ENCODE peak calls at places on chromosomes 13 and 19, in ten cellular contexts. E is uterus; Y is RWPE1; G is mammary epithelial cell; I is upper lobe of right lung; U is H9; T is thoracic aorta; W is effector memory CD4-positive, alpha-beta T cell; V is cardiac muscle cell; D is heart right ventricle. Q is an unnamed sample.

GRCh38 chr13:51806571-51806970 is 2.6 kb upstream of the DHRS12 start:
- DNase-seq in G (no peak), I (no peak), W (no peak), Y (no peak), E (no peak), T (no peak), U (no peak), D (no peak), V (peak), Q (no peak)

GRCh38 chr13:94999871-95000270 is 287.5 kb upstream of the SOX21 start:
- DNase-seq in T (no peak), I (no peak), G (peak), E (no peak), D (no peak), V (no peak), Y (no peak), U (no peak), W (no peak), Q (no peak)

GRCh38 chr13:45916859-45917418 is 65.4 kb upstream of the SIAH3 start:
- DNase-seq in E (no peak), T (no peak), V (no peak), D (no peak), U (no peak), W (no peak), G (no peak), I (no peak), Y (no peak), Q (no peak)

GRCh38 chr13:40381935-40382764 is 284.3 kb downstream of the FOXO1 start:
- DNase-seq in W (no peak), U (peak), V (no peak), Y (no peak), I (no peak), T (no peak), G (no peak), E (no peak), D (peak), Q (no peak)

GRCh38 chr13:92734068-92734467 is 492.5 kb upstream of the GPC6 start:
- DNase-seq in W (no peak), E (no peak), T (no peak), I (no peak), V (no peak), Y (no peak), G (no peak), D (no peak), U (no peak), Q (no peak)

GRCh38 chr19:54574051-54574450 is 461 bp downstream of the LILRA2 start:
- DNase-seq in E (no peak), Y (no peak), T (no peak), V (no peak), W (no peak), G (no peak), U (no peak), D (no peak), I (no peak), Q (no peak)

GRCh38 chr13:31846984-31847752 is 107.8 kb downstream of the RXFP2 start:
- DNase-seq in Y (peak), U (no peak), I (no peak), W (no peak), G (no peak), T (no peak), V (peak), E (no peak), D (no peak), Q (no peak)

GRCh38 chr13:44267966-44268365 is 105.7 kb upstream of the SERP2 start:
- DNase-seq in I (no peak), G (peak), T (no peak), E (no peak), U (no peak), W (no peak), Y (peak), D (no peak), V (peak), Q (no peak)

GRCh38 chr19:275958-276646 is 15.1 kb downstream of the PLPP2 start:
- DNase-seq in T (no peak), E (no peak), W (no peak), I (no peak), V (no peak), D (no peak), G (no peak), U (no peak), Y (no peak), Q (no peak)

GRCh38 chr19:41898235-41898634 is 15.3 kb downstream of the ARHGEF1 start:
- DNase-seq in T (no peak), E (no peak), U (no peak), Y (no peak), V (no peak), I (no peak), W (no peak), G (no peak), D (no peak), Q (no peak)

GRCh38 chr19:4066682-4067395 is at the start of gene ZBTB7A:
- DNase-seq in E (peak), V (peak), I (peak), W (peak), Y (no peak), G (peak), T (peak), U (peak), D (peak), Q (peak)

GRCh38 chr13:31207630-31208549 is 8.1 kb downstream of the B3GLCT start:
- DNase-seq in T (no peak), I (no peak), G (no peak), Y (no peak), V (peak), W (no peak), D (peak), E (peak), U (no peak), Q (no peak)

GRCh38 chr19:31863122-31863521 is 482.3 kb upstream of the ZNF507 start:
- DNase-seq in Y (no peak), G (no peak), T (no peak), I (no peak), E (no peak), V (no peak), W (no peak), D (no peak), U (no peak), Q (no peak)

GRCh38 chr13:35984776-35985453 is 146.3 kb downstream of the DCLK1 start:
- DNase-seq in W (no peak), T (no peak), U (peak), V (no peak), E (no peak), I (no peak), G (no peak), D (no peak), Y (no peak), Q (no peak)

GRCh38 chr19:18611327-18612050 is 1.2 kb upstream of the TMEM59L start:
- DNase-seq in E (no peak), D (no peak), W (no peak), U (peak), T (no peak), I (no peak), Y (no peak), V (no peak), G (no peak), Q (no peak)
- H3K27ac ChIP-seq in E (no peak), D (no peak), W (no peak), U (no peak), T (no peak), I (no peak), Y (no peak), V (no peak), G (no peak), Q (no peak)

GRCh38 chr19:33302974-33303790 is 848 bp upstream of the CEBPA start:
- DNase-seq in I (peak), U (peak), D (peak), Y (peak), G (peak), T (no peak), V (peak), E (peak), W (no peak), Q (no peak)

GRCh38 chr19:33306191-33306590 is 3.9 kb upstream of the CEBPA start:
- DNase-seq in Y (no peak), E (no peak), D (no peak), V (no peak), T (no peak), G (no peak), I (no peak), U (peak), W (no peak), Q (no peak)

GRCh38 chr19:33306853-33307792 is 4.8 kb upstream of the CEBPA start:
- DNase-seq in E (no peak), I (no peak), G (no peak), Y (no peak), U (no peak), W (no peak), V (no peak), T (no peak), D (no peak), Q (no peak)

GRCh38 chr19:33303791-33304759 is 1.7 kb upstream of the CEBPA start:
- DNase-seq in W (no peak), T (no peak), I (peak), G (no peak), U (peak), E (peak), V (peak), D (no peak), Y (no peak), Q (no peak)

DNA sequence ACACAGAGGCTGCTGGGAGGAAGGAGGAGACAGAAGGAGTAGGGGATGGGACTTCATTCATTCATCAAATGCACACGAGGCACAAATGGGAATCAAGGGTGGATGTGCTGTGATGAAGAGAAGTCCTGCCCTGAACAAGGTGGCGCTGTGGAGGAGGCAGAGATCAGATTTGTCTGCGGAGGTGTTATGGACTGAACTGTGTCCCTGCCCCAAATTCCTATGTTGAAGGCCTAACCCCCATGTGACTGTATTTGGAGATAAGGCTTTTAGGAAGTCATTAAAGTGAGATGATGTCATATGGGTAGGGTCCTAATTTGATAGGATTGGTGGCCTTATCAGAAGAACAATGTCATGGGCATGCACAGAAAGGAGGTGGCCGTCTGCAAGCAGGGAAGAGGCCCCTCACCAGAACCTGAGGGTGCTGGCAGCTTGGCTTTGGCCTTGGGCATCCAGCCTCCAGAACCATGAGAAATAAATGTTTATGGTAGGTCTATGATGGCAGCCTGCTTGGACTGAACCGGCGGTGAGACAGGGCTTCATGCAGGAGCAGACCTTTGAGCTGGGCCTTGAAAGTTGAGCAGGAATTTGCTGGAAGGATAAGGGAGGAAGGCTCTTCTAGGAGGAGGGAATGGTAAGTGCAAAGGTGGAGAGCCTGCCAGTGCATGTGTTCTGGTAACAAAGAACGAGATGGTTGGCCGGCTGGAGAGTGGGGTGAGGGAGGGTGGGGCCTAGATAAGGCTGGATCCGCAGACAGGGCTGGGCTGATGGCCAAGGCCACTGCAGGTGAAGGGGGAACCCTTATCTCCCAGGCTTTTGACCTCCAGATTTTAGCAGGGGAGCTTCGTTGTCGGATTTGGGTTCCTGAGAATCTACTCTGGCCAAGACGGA is 2.7 kb upstream of the CEBPA start:
- DNase-seq in E (no peak), V (no peak), U (peak), I (peak), W (no peak), D (no peak), G (no peak), Y (no peak), T (no peak), Q (no peak)
- H3K27ac ChIP-seq in E (peak), V (no peak), U (no peak), I (peak), W (no peak), D (no peak), G (no peak), Y (no peak), T (no peak), Q (no peak)

DNA sequence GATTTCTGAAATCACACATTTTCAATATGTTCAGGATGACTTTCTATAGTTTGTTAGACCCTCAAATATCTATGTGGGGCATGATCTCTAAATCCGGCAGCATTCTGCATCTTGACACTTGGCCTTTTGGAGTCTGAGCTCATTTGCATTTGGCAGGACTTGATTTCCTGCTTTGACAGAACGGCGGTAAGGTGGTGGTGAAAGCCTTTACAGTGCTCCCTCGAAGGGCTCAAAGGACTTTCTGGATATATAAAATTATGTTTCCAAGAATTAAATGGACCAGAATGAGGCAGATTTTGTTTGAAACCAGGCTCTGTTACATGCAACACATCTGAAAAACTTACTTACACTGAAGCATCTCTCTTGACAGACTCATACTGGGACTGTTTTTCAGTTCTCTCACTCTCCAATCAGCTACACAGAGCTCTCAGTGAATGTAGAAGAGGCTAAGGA is 207.3 kb downstream of the SPRY2 start:
- DNase-seq in W (no peak), E (no peak), V (no peak), Y (no peak), I (no peak), U (no peak), G (no peak), D (no peak), T (no peak), Q (no peak)
- H3K27ac ChIP-seq in W (no peak), E (peak), V (peak), Y (no peak), I (peak), U (no peak), G (no peak), D (peak), T (peak), Q (no peak)

DNA sequence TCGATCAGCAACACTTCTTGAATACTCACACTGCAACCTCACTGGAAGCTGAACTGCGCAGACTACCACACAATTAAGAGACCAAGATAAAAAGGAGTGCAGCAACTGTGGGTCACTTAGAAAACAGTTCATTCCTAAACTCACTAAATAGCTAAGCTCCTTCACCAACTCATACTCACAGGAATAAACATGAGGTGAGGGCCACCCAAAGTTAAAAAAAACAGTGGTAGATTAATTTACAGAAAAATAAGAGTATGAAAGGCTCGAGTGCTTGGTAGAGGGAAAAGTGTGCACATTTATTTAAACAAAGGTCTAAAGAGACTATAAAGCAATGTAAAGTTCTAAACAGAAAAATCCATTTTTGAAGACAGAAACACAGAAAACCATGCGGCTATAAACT is 7.6 kb downstream of the ANKRD10 start:
- DNase-seq in U (no peak), E (no peak), T (no peak), D (no peak), Y (no peak), W (no peak), I (no peak), V (no peak), G (no peak), Q (peak)
- H3K27ac ChIP-seq in U (no peak), E (no peak), T (peak), D (no peak), Y (no peak), W (no peak), I (no peak), V (no peak), G (peak), Q (no peak)

DNA sequence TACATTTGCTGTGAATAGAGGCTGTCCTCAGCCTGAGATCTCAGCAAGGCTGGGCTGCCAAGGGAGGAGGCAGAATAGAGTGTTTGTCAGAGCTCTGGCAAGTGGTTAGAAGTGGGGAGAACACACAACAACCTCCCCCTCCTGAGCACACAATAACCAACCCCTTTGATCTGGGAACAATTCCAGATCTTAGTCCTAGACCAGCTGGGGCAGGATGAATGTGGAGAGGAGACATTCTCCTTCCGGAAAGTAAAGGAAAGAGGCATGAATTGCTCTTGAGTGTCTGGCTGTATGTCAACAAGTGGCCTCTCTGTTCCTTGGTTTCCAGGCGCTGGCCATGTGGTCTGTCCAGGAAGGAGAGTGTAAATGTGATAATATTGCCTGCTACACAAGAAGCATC is 114.9 kb upstream of the TMTC4 start:
- DNase-seq in W (no peak), Y (no peak), V (peak), D (no peak), T (no peak), I (peak), E (no peak), G (peak), U (no peak), Q (no peak)
- H3K27ac ChIP-seq in W (no peak), Y (no peak), V (no peak), D (no peak), T (no peak), I (peak), E (no peak), G (no peak), U (no peak), Q (no peak)